ENCODE peak calls at places on chromosomes 2 and 18, in six cellular contexts. V is GM13976; U is mammary epithelial cell; K is BE2C; O is heart right ventricle; B is CD4-positive, alpha-beta T cell. P is an unnamed sample.

GRCh38 chr2:197042613-197043248 is 116.2 kb upstream of the PGAP1 start:
- DNase-seq in V (no peak), U (no peak), K (no peak), O (no peak), B (no peak), P (no peak)

GRCh38 chr2:28751956-28752607 is 452 bp downstream of the PPP1CB start:
- DNase-seq in V (peak; percentile 31), U (peak; percentile 12), K (no peak), O (peak; percentile 25), B (peak; percentile 29), P (no peak)

GRCh38 chr2:239355724-239356123 is 45.1 kb downstream of the HDAC4 start:
- DNase-seq in V (no peak), U (no peak), K (no peak), O (no peak), B (no peak), P (no peak)

GRCh38 chr2:148303166-148303565 is 282.3 kb downstream of the MBD5 start:
- DNase-seq in V (no peak), U (no peak), K (no peak), O (no peak), B (no peak), P (no peak)

GRCh38 chr2:229489016-229489415 is 217.9 kb upstream of the PID1 start:
- DNase-seq in V (no peak), U (peak; percentile 61), K (no peak), O (no peak), B (no peak), P (no peak)

GRCh38 chr2:56015631-56016251 is 92.2 kb upstream of the EFEMP1 start:
- DNase-seq in V (no peak), U (no peak), K (no peak), O (no peak), B (no peak), P (no peak)

GRCh38 chr2:240477916-240478315 is 42.5 kb downstream of the GPC1 start:
- DNase-seq in V (no peak), U (no peak), K (peak; percentile 21), O (no peak), B (no peak), P (no peak)

GRCh38 chr2:73112913-73113633 is at the start of gene RAB11FIP5:
- DNase-seq in V (peak; percentile 83), U (peak; percentile 86), K (peak; percentile 75), O (peak; percentile 61), B (peak; percentile 73), P (peak; percentile 77)

GRCh38 chr2:232534940-232535735 is 4.4 kb upstream of the CHRNG start:
- DNase-seq in V (peak; percentile 23), U (no peak), K (no peak), O (no peak), B (no peak), P (no peak)

GRCh38 chr2:89784960-89785359 is 1093.5 kb downstream of the RPIA start:
- DNase-seq in V (no peak), U (no peak), K (no peak), O (no peak), B (no peak), P (no peak)

GRCh38 chr2:132971310-132972061 is 301.5 kb upstream of the LYPD1 start:
- DNase-seq in V (no peak), U (no peak), K (no peak), O (no peak), B (no peak), P (no peak)

GRCh38 chr18:58691256-58691655 is 20.0 kb downstream of the MALT1 start:
- DNase-seq in V (no peak), U (no peak), K (no peak), O (no peak), B (no peak), P (no peak)

GRCh38 chr2:133936601-133937000 is 317.3 kb upstream of the MGAT5 start:
- DNase-seq in V (no peak), U (no peak), K (no peak), O (no peak), B (no peak), P (no peak)

GRCh38 chr18:55079481-55080350 is 120.5 kb upstream of the CCDC68 start:
- DNase-seq in V (no peak), U (no peak), K (no peak), O (no peak), B (no peak), P (no peak)

DNA sequence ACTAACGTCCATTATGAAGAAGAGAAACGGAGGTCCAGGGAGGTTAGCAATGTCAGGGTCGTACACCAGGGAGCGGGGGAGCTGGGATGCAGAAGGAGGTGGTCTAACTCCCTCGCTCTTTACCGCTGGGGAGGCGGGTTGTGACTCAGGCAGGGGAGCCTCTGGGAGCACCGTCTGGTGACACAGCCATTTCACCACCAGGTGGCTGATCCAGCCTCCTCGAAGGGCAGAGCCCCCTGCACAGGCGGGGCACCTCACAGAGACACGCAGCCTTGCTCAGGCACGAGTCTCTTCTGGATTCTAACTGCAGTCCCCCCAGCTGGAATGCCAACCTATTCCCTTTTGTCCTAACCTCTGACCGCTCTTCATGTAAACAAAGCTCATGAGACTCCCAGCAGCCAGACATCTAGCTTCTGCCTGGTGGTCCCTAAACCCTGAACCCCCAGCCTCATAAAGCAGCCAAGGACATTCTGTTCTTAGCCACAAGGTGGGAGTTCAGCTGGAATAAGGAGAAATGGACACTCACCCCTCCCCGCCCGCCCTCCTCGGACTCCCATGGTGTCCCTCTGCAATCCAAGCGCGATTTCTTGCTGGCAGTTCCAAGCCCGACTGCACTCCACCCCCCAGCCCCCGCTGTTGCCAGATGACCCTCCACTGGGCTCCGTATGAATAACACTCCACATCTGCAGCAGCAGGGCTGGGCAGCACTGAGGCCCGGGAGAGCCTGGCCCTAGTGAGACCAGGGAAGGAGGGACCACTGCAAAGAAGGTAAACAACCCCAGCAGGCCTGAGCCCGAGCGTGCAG is 84.4 kb downstream of the TNS1 start:
- DNase-seq in V (no peak), U (no peak), K (peak; percentile 53), O (no peak), B (no peak), P (no peak)
- TF ChIP-seq CTCF in V (no peak), U (no peak), K (peak; percentile 51), O (peak; percentile 40), B (no peak), P (peak; percentile 48)

GRCh38 chr2:225649274-225649673 is 249.8 kb downstream of the NYAP2 start:
- DNase-seq in V (no peak), U (no peak), K (no peak), O (no peak), B (no peak), P (no peak)
- TF ChIP-seq CTCF in V (no peak), U (no peak), K (no peak), O (no peak), B (no peak), P (no peak)

DNA sequence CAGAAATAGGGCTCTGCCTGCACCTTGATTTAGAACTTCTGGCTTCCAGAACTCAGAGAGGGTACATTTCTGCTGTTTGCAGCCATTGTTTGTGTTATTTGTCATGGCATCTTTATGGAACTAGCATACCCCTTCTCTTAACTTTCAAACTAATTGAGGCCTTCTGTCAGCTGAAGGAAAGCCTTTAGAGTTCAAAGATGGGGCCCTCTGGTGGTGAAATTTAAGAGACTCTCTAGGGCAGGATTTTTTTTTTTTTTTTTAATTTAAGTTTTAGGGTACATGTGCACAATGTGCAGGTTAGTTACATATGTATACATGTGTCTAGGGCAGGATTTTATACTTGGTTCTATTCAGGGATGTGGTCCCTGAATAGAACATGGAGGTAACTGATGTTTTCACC is 260.6 kb upstream of the LINC00305 start:
- DNase-seq in V (peak; percentile 28), U (no peak), K (peak; percentile 4), O (no peak), B (no peak), P (no peak)
- TF ChIP-seq CTCF in V (no peak), U (peak; percentile 9), K (peak; percentile 37), O (peak; percentile 42), B (no peak), P (peak; percentile 54)

GRCh38 chr18:24797987-24798386 is 337.6 kb downstream of the HRH4 start:
- DNase-seq in V (no peak), U (no peak), K (no peak), O (no peak), B (no peak), P (no peak)

GRCh38 chr18:24801011-24801410 is 340.6 kb downstream of the HRH4 start:
- DNase-seq in V (no peak), U (no peak), K (no peak), O (no peak), B (no peak), P (no peak)

GRCh38 chr18:24799720-24800119 is 339.3 kb downstream of the HRH4 start:
- DNase-seq in V (no peak), U (no peak), K (no peak), O (no peak), B (no peak), P (no peak)

GRCh38 chr18:24802439-24802838 is 342.0 kb downstream of the HRH4 start:
- DNase-seq in V (no peak), U (no peak), K (no peak), O (no peak), B (no peak), P (no peak)

GRCh38 chr18:24799176-24799575 is 338.7 kb downstream of the HRH4 start:
- DNase-seq in V (no peak), U (no peak), K (no peak), O (no peak), B (no peak), P (no peak)
- TF ChIP-seq CTCF in V (no peak), U (no peak), K (no peak), O (no peak), B (no peak), P (no peak)

DNA sequence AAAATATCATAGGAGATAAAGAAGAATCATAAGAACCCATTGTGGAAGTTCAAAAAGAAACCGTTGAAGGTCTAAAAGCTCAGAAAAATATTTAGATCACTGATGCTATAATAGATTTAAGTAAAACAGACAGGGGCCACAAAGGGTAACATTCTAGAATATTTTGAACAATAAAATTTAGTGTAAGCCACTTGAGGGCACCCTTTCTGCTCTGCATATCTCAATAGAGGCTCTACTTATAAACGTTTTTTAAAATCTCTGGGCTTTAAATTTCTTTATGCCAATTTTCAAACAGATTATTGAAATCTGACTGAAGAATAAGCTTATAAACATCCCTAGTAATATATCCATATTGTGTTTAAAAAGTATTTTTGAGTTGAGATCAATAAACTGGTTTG is 57.6 kb upstream of the IL1RL1 start:
- DNase-seq in V (no peak), U (no peak), K (no peak), O (no peak), B (no peak), P (no peak)
- TF ChIP-seq CTCF in V (no peak), U (no peak), K (no peak), O (no peak), B (no peak), P (no peak)

P was measured in progenitor cell of endocrine pancreas.